ENCODE peak calls at places on chromosomes 11 and 22, in seven cellular contexts. U is K562, X is GM12891, S is H1, G is GM12878, N is SK-N-SH, C is HepG2. V is an unnamed sample.

GRCh38 chr11:78583889-78584288 is 9.2 kb upstream of the NARS2 start:
- DNase-seq in N (no peak), G (no peak), U (no peak), X (no peak), S (no peak), C (no peak), V (no peak)

GRCh38 chr22:42462016-42462415 is 29.8 kb upstream of the NFAM1 start:
- DNase-seq in U (peak), X (no peak), S (no peak), N (peak), G (no peak), C (no peak), V (no peak)

GRCh38 chr22:26399288-26399687 is 29.8 kb upstream of the ASPHD2 start:
- DNase-seq in N (no peak), C (no peak), U (peak), G (no peak), S (no peak), X (no peak), V (no peak)

GRCh38 chr11:36452231-36452630 is 57.8 kb downstream of the TRAF6 start:
- DNase-seq in G (no peak), S (no peak), C (no peak), X (no peak), N (no peak), U (no peak), V (no peak)

GRCh38 chr11:88508808-88509581 is 171.5 kb upstream of the CTSC start:
- DNase-seq in C (no peak), N (peak), G (no peak), U (no peak), S (peak), X (peak), V (no peak)

GRCh38 chr11:251550-251949 is 14.8 kb downstream of the PSMD13 start:
- DNase-seq in U (peak), C (no peak), N (no peak), X (no peak), S (no peak), G (no peak), V (no peak)

GRCh38 chr11:118274184-118274583 is 10.1 kb upstream of the MPZL2 start:
- DNase-seq in X (no peak), C (no peak), G (no peak), N (no peak), U (no peak), S (no peak), V (no peak)

GRCh38 chr11:32333335-32333991 is 101.9 kb downstream of the WT1 start:
- DNase-seq in X (peak), S (peak), G (no peak), N (peak), U (no peak), C (no peak), V (peak)

GRCh38 chr11:117481885-117482284 is 154.2 kb downstream of the CEP164 start:
- DNase-seq in N (no peak), S (no peak), G (no peak), U (no peak), X (no peak), C (no peak), V (no peak)

GRCh38 chr11:76288166-76288978 is 82.1 kb upstream of the WNT11 start:
- DNase-seq in U (no peak), N (no peak), X (no peak), G (no peak), C (no peak), S (no peak), V (no peak)

GRCh38 chr11:73001615-73002014 is 140.5 kb downstream of the FCHSD2 start:
- DNase-seq in G (no peak), S (no peak), X (no peak), U (no peak), C (no peak), N (no peak), V (no peak)

GRCh38 chr11:113546757-113547507 is 71.7 kb upstream of the DRD2 start:
- DNase-seq in C (no peak), N (no peak), S (no peak), X (no peak), U (no peak), G (no peak), V (no peak)

GRCh38 chr22:37019309-37020191 is at the start of the genes MPST and TST:
- DNase-seq in S (peak), G (no peak), X (peak), C (peak), N (peak), U (peak), V (peak)

GRCh38 chr22:42080287-42080686 is 787 bp downstream of the SMDT1 start:
- DNase-seq in N (peak), X (no peak), G (no peak), S (no peak), C (no peak), U (no peak), V (no peak)

GRCh38 chr11:77091146-77091940 is 11.3 kb upstream of the OMP start:
- DNase-seq in G (no peak), U (peak), N (peak), S (peak), C (peak), X (peak), V (peak)

GRCh38 chr11:36313073-36313472 is 17.0 kb downstream of the PRR5L start:
- DNase-seq in U (no peak), C (no peak), N (no peak), G (no peak), X (no peak), S (no peak), V (no peak)

GRCh38 chr11:70524096-70524922 is 126.0 kb downstream of the CTTN start:
- DNase-seq in N (peak), U (no peak), S (no peak), C (no peak), G (no peak), X (no peak), V (no peak)

GRCh38 chr11:19766206-19766605 is 53.6 kb downstream of the NAV2 start:
- DNase-seq in C (no peak), G (no peak), U (no peak), N (no peak), S (no peak), X (no peak), V (no peak)

GRCh38 chr22:37384691-37385090 is 42.6 kb downstream of the ELFN2 start:
- DNase-seq in X (no peak), C (no peak), G (no peak), N (no peak), S (no peak), U (no peak), V (no peak)

GRCh38 chr11:45085657-45086501 is 60.6 kb upstream of the PRDM11 start:
- DNase-seq in X (no peak), G (no peak), N (no peak), U (no peak), S (no peak), C (no peak), V (no peak)

GRCh38 chr11:18322818-18323570 is 627 bp downstream of the GTF2H1 start:
- DNase-seq in X (no peak), C (no peak), S (no peak), G (no peak), U (no peak), N (no peak), V (no peak)

GRCh38 chr22:39253427-39254070 is 8.8 kb upstream of the PDGFB start:
- DNase-seq in C (no peak), N (no peak), S (no peak), U (peak), X (no peak), G (no peak), V (no peak)

GRCh38 chr11:57386178-57386945 is 4.1 kb downstream of the PRG2 start:
- DNase-seq in X (no peak), C (no peak), N (no peak), S (no peak), G (no peak), U (no peak), V (no peak)

GRCh38 chr22:40396882-40397281 is 26.5 kb downstream of the SGSM3 start:
- DNase-seq in S (peak), G (no peak), U (no peak), C (no peak), N (peak), X (no peak), V (no peak)

GRCh38 chr11:132632641-132633124 is 899.6 kb downstream of the OPCML start:
- DNase-seq in X (no peak), S (no peak), G (no peak), C (no peak), U (no peak), N (peak), V (no peak)

GRCh38 chr11:61160487-61161189 is 588 bp downstream of the VPS37C start:
- DNase-seq in N (no peak), S (peak), C (no peak), X (no peak), G (no peak), U (no peak), V (no peak)

GRCh38 chr22:31343235-31344191 is 2.6 kb downstream of the PATZ1 start:
- DNase-seq in C (no peak), U (no peak), N (peak), G (no peak), S (peak), X (no peak), V (no peak)

GRCh38 chr22:22068025-22068424 is 85.4 kb upstream of the TOP3B start:
- DNase-seq in U (no peak), G (no peak), S (no peak), C (no peak), N (no peak), X (no peak), V (no peak)

GRCh38 chr11:43784866-43785265 is 95.8 kb upstream of the ALKBH3 start:
- DNase-seq in N (no peak), G (no peak), U (no peak), X (no peak), S (no peak), C (no peak), V (no peak)

GRCh38 chr11:130181295-130182272 is 22.0 kb downstream of the ST14 start:
- DNase-seq in S (no peak), G (no peak), N (no peak), X (no peak), U (no peak), C (peak), V (no peak)

GRCh38 chr11:119509277-119509841 is 86.4 kb upstream of the THY1 start:
- DNase-seq in N (no peak), C (no peak), U (no peak), S (no peak), X (no peak), G (no peak), V (no peak)

GRCh38 chr11:134901536-134901935 is 489.5 kb upstream of the B3GAT1 start:
- DNase-seq in C (no peak), G (no peak), U (no peak), X (no peak), S (no peak), N (no peak), V (no peak)

DNA sequence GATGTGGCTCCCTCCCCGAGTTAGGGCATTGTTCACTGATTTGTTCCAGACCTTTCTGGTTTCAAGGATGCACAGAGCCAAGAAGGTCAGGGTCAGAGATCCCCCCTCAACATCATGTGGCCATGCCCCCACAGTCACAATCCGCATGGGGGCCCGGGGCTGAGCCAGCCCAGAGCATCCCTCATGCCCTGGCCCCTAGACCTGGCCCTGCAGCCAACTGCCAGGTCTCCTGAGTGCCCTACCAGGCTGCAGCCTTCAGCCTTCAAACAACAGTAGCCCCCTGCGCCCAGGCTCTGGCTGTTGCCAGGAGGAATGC is 142.4 kb downstream of the CRYBB2 start:
- DNase-seq in G (no peak), S (no peak), C (no peak), X (no peak), U (no peak), N (no peak), V (no peak)
- TF ChIP-seq TAF1 in G (no peak), S (no peak), C (no peak), X (no peak), U (no peak), N (no peak), V (no peak)

GRCh38 chr22:49158741-49159564 is 668.7 kb downstream of the BRD1 start:
- DNase-seq in N (no peak), C (no peak), G (no peak), U (no peak), X (no peak), S (no peak), V (no peak)

GRCh38 chr22:49156662-49157285 is 670.9 kb downstream of the BRD1 start:
- DNase-seq in U (no peak), C (no peak), G (no peak), S (no peak), X (no peak), N (peak), V (no peak)

GRCh38 chr22:49159711-49160110 is 668.0 kb downstream of the BRD1 start:
- DNase-seq in U (no peak), C (no peak), N (no peak), G (no peak), S (no peak), X (no peak), V (no peak)

GRCh38 chr22:49155809-49156580 is 671.7 kb downstream of the BRD1 start:
- DNase-seq in C (no peak), X (no peak), N (peak), S (no peak), G (no peak), U (no peak), V (no peak)

GRCh38 chr22:49157529-49158339 is 669.9 kb downstream of the BRD1 start:
- DNase-seq in X (no peak), C (no peak), U (no peak), N (no peak), G (no peak), S (no peak), V (no peak)
- TF ChIP-seq TAF1 in X (no peak), C (no peak), U (no peak), N (no peak), G (no peak), S (no peak), V (no peak)

GRCh38 chr11:123798513-123799252 is 7.5 kb downstream of the OR6M1 start:
- DNase-seq in U (no peak), S (no peak), G (no peak), C (no peak), N (no peak), X (no peak), V (no peak)
- TF ChIP-seq TAF1 in U (no peak), S (no peak), G (no peak), C (no peak), N (no peak), X (no peak), V (no peak)

GRCh38 chr11:40686765-40687164 is 772.7 kb downstream of the LRRC4C start:
- DNase-seq in C (no peak), G (no peak), U (no peak), N (no peak), X (no peak), S (no peak), V (no peak)

GRCh38 chr11:40688369-40688768 is 771.1 kb downstream of the LRRC4C start:
- DNase-seq in C (no peak), N (no peak), G (no peak), X (no peak), S (no peak), U (no peak), V (no peak)

DNA sequence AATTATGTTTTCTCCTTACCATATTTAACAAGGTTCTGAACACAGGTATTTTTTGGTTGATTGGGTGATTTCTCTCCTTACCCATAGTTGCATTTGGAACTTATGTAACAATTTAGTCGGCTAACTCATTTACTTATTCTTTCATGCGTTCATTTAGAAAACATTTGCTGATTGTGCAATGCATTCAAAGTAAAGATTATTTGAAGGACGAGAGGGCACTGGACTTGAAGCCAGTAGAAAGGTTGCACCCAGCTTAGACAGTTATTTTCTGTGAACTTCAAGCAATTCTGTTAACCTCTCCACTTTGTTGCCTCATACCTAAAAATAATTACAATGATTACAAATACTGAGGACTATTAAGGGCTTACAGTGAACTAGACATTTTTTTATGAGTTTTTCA is 769.6 kb downstream of the LRRC4C start:
- DNase-seq in G (no peak), S (no peak), N (no peak), U (no peak), C (peak), X (no peak), V (no peak)
- TF ChIP-seq TAF1 in G (no peak), S (no peak), N (no peak), U (no peak), C (no peak), X (no peak), V (no peak)

GRCh38 chr22:44719586-44720368 is 17.8 kb downstream of the PRR5 start:
- DNase-seq in G (no peak), C (no peak), N (peak), X (no peak), S (no peak), U (no peak), V (no peak)
- TF ChIP-seq TAF1 in G (no peak), C (no peak), N (no peak), X (no peak), S (no peak), U (no peak), V (no peak)

GRCh38 chr11:124199702-124200101 is 16.6 kb downstream of the OR10D3 start:
- DNase-seq in G (no peak), U (no peak), X (no peak), N (no peak), C (no peak), S (no peak), V (no peak)
- TF ChIP-seq TAF1 in G (no peak), U (no peak), X (no peak), N (no peak), C (no peak), S (no peak), V (no peak)

GRCh38 chr11:96103102-96103501 is 179.2 kb upstream of the MTMR2 start:
- DNase-seq in C (no peak), G (no peak), N (no peak), U (peak), S (no peak), X (no peak), V (no peak)
- TF ChIP-seq TAF1 in C (no peak), G (no peak), N (no peak), U (no peak), S (no peak), X (no peak), V (no peak)